ENCODE peak calls at places on chromosome 7, in five cellular contexts. O is lower lobe of right lung, A is foreskin fibroblast, X is lung microvascular endothelial cell, M is sigmoid colon. T is an unnamed sample.

GRCh38 chr7:141648276-141649114 is 53.5 kb downstream of the DENND11 start:
- DNase-seq in O (no peak), A (no peak), X (peak), M (no peak), T (no peak)

GRCh38 chr7:27182285-27182827 is 2.7 kb downstream of the HOXA11 start:
- DNase-seq in O (no peak), A (no peak), X (no peak), M (peak), T (no peak)

GRCh38 chr7:2051708-2052656 is 180.8 kb downstream of the MAD1L1 start:
- DNase-seq in O (no peak), A (no peak), X (no peak), M (no peak), T (no peak)

GRCh38 chr7:128450409-128450808 is 5.3 kb upstream of the HILPDA start:
- DNase-seq in O (no peak), A (no peak), X (no peak), M (no peak), T (no peak)

GRCh38 chr7:73703985-73704639 is 15.4 kb downstream of the STX1A start:
- DNase-seq in O (peak), A (no peak), X (peak), M (peak), T (no peak)

GRCh38 chr7:116436305-116436826 is 63.2 kb upstream of the CAV2 start:
- DNase-seq in O (no peak), A (no peak), X (no peak), M (no peak), T (no peak)

GRCh38 chr7:159078193-159078910 is 66.3 kb downstream of the VIPR2 start:
- DNase-seq in O (no peak), A (no peak), X (no peak), M (peak), T (no peak)

GRCh38 chr7:75711634-75712494 is 26.9 kb downstream of the HIP1 start:
- DNase-seq in O (peak), A (peak), X (peak), M (no peak), T (no peak)

GRCh38 chr7:121531175-121532070 is 135.3 kb upstream of the FAM3C start:
- DNase-seq in O (no peak), A (no peak), X (no peak), M (no peak), T (peak)

GRCh38 chr7:22702516-22702915 is 24.5 kb upstream of the IL6 start:
- DNase-seq in O (no peak), A (no peak), X (no peak), M (no peak), T (no peak)

GRCh38 chr7:604884-605531 is 85.4 kb upstream of the PDGFA start:
- DNase-seq in O (no peak), A (no peak), X (peak), M (no peak), T (no peak)

GRCh38 chr7:108442039-108442568 is 14.1 kb downstream of the NRCAM start:
- DNase-seq in O (no peak), A (no peak), X (peak), M (no peak), T (peak)

GRCh38 chr7:64882341-64883112 is 20.5 kb upstream of the ZNF273 start:
- DNase-seq in O (peak), A (no peak), X (peak), M (peak), T (no peak)

GRCh38 chr7:126443951-126444350 is 808.8 kb downstream of the GRM8 start:
- DNase-seq in O (no peak), A (no peak), X (no peak), M (no peak), T (no peak)

GRCh38 chr7:14184292-14184864 is 194.9 kb upstream of the ETV1 start:
- DNase-seq in O (no peak), A (no peak), X (no peak), M (no peak), T (no peak)

T was measured in NCI-H524 treated with DMSO at 0.1 percent for 48 hours.